ENCODE peak calls at places on chromosomes 4 and X, in four cellular contexts. R, O, C and H are unnamed samples.

GRCh38 chr4:189001971-189002450 is 862.8 kb downstream of the TRIML1 start:
- DNase-seq in C (no peak), O (no peak), R (no peak), H (no peak)

GRCh38 chr4:73103799-73104503 is 34.4 kb upstream of the COX18 start:
- DNase-seq in C (peak; percentile 48), O (no peak), R (no peak), H (peak; percentile 93)

GRCh38 chrX:22395372-22395771 is 122.7 kb downstream of the CBLL2 start:
- DNase-seq in C (no peak), O (no peak), R (no peak), H (no peak)

GRCh38 chr4:86963697-86964096 is 28.9 kb downstream of the AFF1 start:
- DNase-seq in R (no peak), O (no peak), C (no peak), H (no peak)

GRCh38 chrX:153471663-153472280 is 1.4 kb upstream of the HAUS7 start:
- DNase-seq in R (no peak), C (no peak), O (no peak), H (no peak)

GRCh38 chrX:48492293-48492910 is 16.4 kb upstream of the PORCN start:
- DNase-seq in C (peak; percentile 24), O (no peak), R (no peak), H (no peak)

GRCh38 chrX:150360331-150360730 is 2.8 kb upstream of the MAMLD1 start:
- DNase-seq in C (no peak), R (no peak), O (no peak), H (no peak)

GRCh38 chr4:20832821-20833220 is 132.6 kb downstream of the PACRGL start:
- DNase-seq in R (no peak), O (no peak), C (no peak), H (no peak)

GRCh38 chrX:7120578-7121219 is 26.8 kb upstream of the STS start:
- DNase-seq in R (no peak), O (no peak), C (no peak), H (peak; percentile 69)

GRCh38 chr4:165972747-165973146 is 99.7 kb downstream of the TLL1 start:
- DNase-seq in O (no peak), C (no peak), R (no peak), H (no peak)

GRCh38 chr4:135368826-135369225 is 1167.2 kb upstream of the PABPC4L start:
- DNase-seq in R (no peak), O (no peak), C (no peak), H (no peak)

GRCh38 chrX:40933132-40934078 is 151.8 kb upstream of the USP9X start:
- DNase-seq in C (peak; percentile 14), O (no peak), R (peak; percentile 31), H (no peak)

GRCh38 chr4:67437974-67438713 is 107.2 kb downstream of the CENPC start:
- DNase-seq in O (no peak), C (no peak), R (no peak), H (peak; percentile 11)

GRCh38 chr4:166091914-166092510 is 219.0 kb downstream of the TLL1 start:
- DNase-seq in O (no peak), C (peak; percentile 15), R (no peak), H (peak; percentile 28)

GRCh38 chr4:152424980-152425379 is 110.9 kb downstream of the FBXW7 start:
- DNase-seq in R (no peak), O (no peak), C (no peak), H (no peak)

GRCh38 chr4:181661090-181661489 is 582.1 kb upstream of the TENM3 start:
- DNase-seq in O (no peak), R (no peak), C (no peak), H (no peak)

GRCh38 chrX:26376037-26376708 is 160.2 kb downstream of the MAGEB5 start:
- DNase-seq in O (no peak), R (no peak), C (no peak), H (no peak)

GRCh38 chrX:11371106-11371505 is 77.9 kb downstream of the AMELX start:
- DNase-seq in R (no peak), O (no peak), C (no peak), H (no peak)

GRCh38 chr4:80011636-80012236 is 61.3 kb downstream of the ANTXR2 start:
- DNase-seq in R (no peak), O (no peak), C (no peak), H (no peak)

GRCh38 chrX:132652871-132653270 is 164.0 kb upstream of the MBNL3 start:
- DNase-seq in R (no peak), C (no peak), O (no peak), H (no peak)

GRCh38 chr4:154082760-154083530 is 294.1 kb upstream of the SFRP2 start:
- DNase-seq in O (peak; percentile 23), R (no peak), C (peak; percentile 20), H (no peak)

GRCh38 chr4:144374065-144374464 is 233.5 kb upstream of the GYPA start:
- DNase-seq in R (peak; percentile 20), C (no peak), O (no peak), H (no peak)

GRCh38 chrX:39931554-39932282 is 166.0 kb downstream of the BCOR start:
- DNase-seq in R (no peak), O (no peak), C (no peak), H (no peak)

GRCh38 chr4:159608434-159608833 is 505.6 kb downstream of the RAPGEF2 start:
- DNase-seq in C (no peak), R (no peak), O (no peak), H (no peak)

GRCh38 chrX:13357925-13358324 is 38.1 kb upstream of the ATXN3L start:
- DNase-seq in C (no peak), R (no peak), O (no peak), H (no peak)

GRCh38 chrX:152635941-152636340 is 1.8 kb upstream of the GABRQ start:
- DNase-seq in R (no peak), C (peak; percentile 31), O (no peak), H (peak; percentile 27)

GRCh38 chrX:20479896-20480295 is 213.2 kb upstream of the RPS6KA3 start:
- DNase-seq in R (no peak), C (no peak), O (no peak), H (peak; percentile 70)

GRCh38 chrX:115911967-115912366 is 258.6 kb upstream of the AGTR2 start:
- DNase-seq in C (no peak), O (no peak), R (no peak), H (no peak)

GRCh38 chr4:25011135-25011866 is 19.4 kb downstream of the LGI2 start:
- DNase-seq in R (no peak), O (no peak), C (no peak), H (no peak)

GRCh38 chr4:32826169-32826568 is 2106.0 kb downstream of the PCDH7 start:
- DNase-seq in R (no peak), C (no peak), O (no peak), H (no peak)

GRCh38 chr4:82898322-82899243 is 2.0 kb upstream of the THAP9 start:
- DNase-seq in R (no peak), O (no peak), C (no peak), H (no peak)

GRCh38 chr4:162683659-162684370 is 482.9 kb downstream of the NAF1 start:
- DNase-seq in O (no peak), R (no peak), C (no peak), H (peak; percentile 77)

GRCh38 chr4:101169044-101170014 is 178.0 kb downstream of the PPP3CA start:
- DNase-seq in O (peak; percentile 25), R (peak; percentile 47), C (peak; percentile 7), H (peak; percentile 83)

GRCh38 chr4:13162886-13163285 is 321.3 kb downstream of the RAB28 start:
- DNase-seq in R (no peak), C (no peak), O (no peak), H (no peak)

GRCh38 chr4:152171556-152171955 is 364.3 kb downstream of the FBXW7 start:
- DNase-seq in C (no peak), R (no peak), O (no peak), H (no peak)

GRCh38 chrX:64427787-64428186 is 32.5 kb upstream of the MTMR8 start:
- DNase-seq in C (no peak), O (no peak), R (peak; percentile 12), H (no peak)

GRCh38 chr4:147717878-147718277 is 14.0 kb upstream of the ARHGAP10 start:
- DNase-seq in R (no peak), O (no peak), C (no peak), H (no peak)
- TF ChIP-seq CBX5 in R (no peak), O (no peak), C (no peak), H (no peak)

GRCh38 chr4:113457886-113458285 is 303.7 kb downstream of the CAMK2D start:
- DNase-seq in O (no peak), C (no peak), R (no peak), H (no peak)
- TF ChIP-seq CBX5 in O (no peak), C (no peak), R (no peak), H (no peak)

DNA sequence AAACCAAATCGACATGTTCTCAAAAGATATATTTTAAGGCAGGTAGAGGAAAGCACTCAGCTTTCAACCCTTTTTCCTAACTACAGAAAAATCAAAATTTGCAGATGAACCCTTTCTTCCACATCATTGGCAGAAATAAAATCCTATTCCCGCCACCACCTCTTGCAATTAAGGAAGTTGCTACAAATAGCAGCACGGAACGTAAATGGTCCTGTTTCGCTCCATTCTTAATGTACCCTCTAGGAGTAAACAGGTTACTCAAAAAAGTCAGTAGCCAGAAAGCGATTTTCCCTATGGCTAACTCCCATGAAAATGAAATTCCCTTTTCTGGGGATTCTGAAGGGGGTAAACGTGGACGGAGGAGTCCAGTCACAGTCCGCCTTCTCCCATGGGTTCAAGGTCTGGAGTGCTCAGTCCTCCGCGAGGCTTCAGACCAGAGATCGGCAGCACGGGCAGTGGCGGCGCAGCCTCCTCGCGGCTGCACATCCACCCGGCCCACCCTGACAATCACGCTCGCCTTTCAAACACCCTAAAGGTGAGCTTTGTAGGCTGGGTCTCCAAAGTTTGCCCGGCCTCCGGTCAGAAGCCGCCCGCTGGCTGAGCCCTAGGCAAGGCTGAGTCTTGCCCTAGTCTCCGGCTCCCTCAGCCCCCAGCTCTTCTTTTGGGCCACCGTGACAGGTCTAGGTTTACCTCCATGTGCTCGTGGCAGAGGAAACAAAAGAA is 1.8 kb downstream of the ATP11C start:
- DNase-seq in R (no peak), C (peak; percentile 16), O (no peak), H (peak; percentile 20)
- TF ChIP-seq CBX5 in R (no peak), C (no peak), O (no peak), H (no peak)

DNA sequence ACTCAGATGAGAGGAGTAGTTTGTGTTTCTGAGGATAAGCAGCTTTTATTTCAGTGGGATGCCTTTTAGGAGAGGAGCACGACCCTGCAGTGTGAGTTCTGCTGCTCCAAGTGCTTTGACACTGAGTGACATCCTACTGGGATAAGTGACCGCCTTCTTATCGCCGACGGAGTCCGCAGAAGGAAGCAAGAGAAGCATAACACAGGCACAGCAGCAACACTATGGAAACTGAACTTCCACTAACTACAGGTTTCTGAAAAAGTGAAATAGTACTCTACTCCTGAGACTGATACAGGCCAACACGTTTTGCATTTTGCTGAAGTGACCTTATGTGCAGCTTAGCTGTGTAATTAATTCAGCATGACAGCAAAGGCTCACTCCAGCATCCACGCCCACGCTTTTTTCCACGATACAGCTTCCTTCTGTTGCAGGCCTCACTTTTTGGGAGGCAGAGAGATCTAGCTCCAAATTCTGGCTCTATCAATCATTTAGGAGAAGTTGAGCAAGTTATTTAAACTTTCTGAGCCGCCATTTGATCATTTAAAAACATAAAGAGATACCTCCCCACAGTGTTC is 160.4 kb downstream of the AFAP1 start:
- DNase-seq in R (no peak), O (no peak), C (no peak), H (no peak)
- TF ChIP-seq CBX5 in R (no peak), O (no peak), C (no peak), H (no peak)

GRCh38 chrX:1521459-1521956 is 15.5 kb downstream of the P2RY8 start:
- DNase-seq in R (peak; percentile 99), O (peak; percentile 23), C (no peak), H (peak; percentile 29)
- TF ChIP-seq CBX5 in R (peak; percentile 78), O (no peak), C (no peak), H (no peak)

GRCh38 chr4:85152490-85152889 is 186.0 kb upstream of the WDFY3 start:
- DNase-seq in R (no peak), C (no peak), O (no peak), H (no peak)
- TF ChIP-seq CBX5 in R (no peak), C (no peak), O (no peak), H (no peak)

GRCh38 chr4:156974264-156974663 is 2.7 kb upstream of the PDGFC start:
- DNase-seq in R (no peak), O (no peak), C (no peak), H (no peak)
- TF ChIP-seq CBX5 in R (no peak), O (no peak), C (no peak), H (no peak)